ENCODE peak calls at places on chromosomes 6 and 20, in six cellular contexts. U is heart left ventricle, T is A549, A is SK-N-SH, I is H1, X is IMR-90. Q is an unnamed sample. For H3K9me3, the result is how much of the 10 kb centered on the place peaks cover.

GRCh38 chr6:117494283-117494682 is 11.8 kb downstream of the DCBLD1 start:
- DNase-seq in I (no peak), U (no peak), A (no peak), X (no peak), T (no peak), Q (no peak)

GRCh38 chr6:70277480-70277879 is 25.4 kb downstream of the COL9A1 start:
- DNase-seq in X (peak), U (no peak), A (no peak), I (no peak), T (no peak), Q (no peak)

GRCh38 chr6:16130932-16131387 is 2.1 kb downstream of the MYLIP start:
- DNase-seq in I (no peak), T (peak), U (no peak), X (peak), A (peak), Q (peak)

GRCh38 chr20:5140195-5140594 is 13.4 kb downstream of the CDS2 start:
- DNase-seq in A (no peak), T (no peak), U (no peak), X (peak), I (no peak), Q (no peak)

GRCh38 chr20:35972445-35972844 is 4.1 kb downstream of the CNBD2 start:
- DNase-seq in I (no peak), X (no peak), A (peak), U (no peak), T (no peak), Q (no peak)

GRCh38 chr6:41505084-41506049 is 40.8 kb upstream of the FOXP4 start:
- DNase-seq in A (peak), I (peak), X (peak), T (no peak), U (peak), Q (peak)

GRCh38 chr6:14520029-14520428 is 402.5 kb downstream of the CD83 start:
- DNase-seq in U (no peak), T (no peak), I (no peak), X (peak), A (no peak), Q (no peak)

GRCh38 chr6:101706576-101706975 is 313.1 kb downstream of the GRIK2 start:
- DNase-seq in U (no peak), A (no peak), X (no peak), T (no peak), I (no peak), Q (no peak)

GRCh38 chr6:32645047-32645703 is 8.0 kb downstream of the HLA-DQA1 start:
- DNase-seq in A (no peak), U (no peak), T (no peak), X (no peak), I (no peak), Q (no peak)

GRCh38 chr6:124964764-124965105 is 2.5 kb downstream of the RNF217 start:
- DNase-seq in A (no peak), X (no peak), T (no peak), U (no peak), I (no peak), Q (no peak)

GRCh38 chr6:14241255-14242070 is 123.9 kb downstream of the CD83 start:
- DNase-seq in X (no peak), T (no peak), I (peak), U (no peak), A (no peak), Q (no peak)

GRCh38 chr6:42104807-42105713 is 37.4 kb downstream of the C6orf132 start:
- DNase-seq in A (no peak), I (peak), X (no peak), U (no peak), T (no peak), Q (no peak)

GRCh38 chr6:57224769-57225515 is 2.8 kb upstream of the RAB23 start:
- DNase-seq in A (no peak), T (no peak), U (no peak), X (peak), I (no peak), Q (no peak)

GRCh38 chr20:59645316-59645715 is 41.0 kb downstream of the PHACTR3 start:
- DNase-seq in A (no peak), U (no peak), T (no peak), X (no peak), I (no peak), Q (no peak)
- H3K9me3 ChIP-seq in A (under half), U (under half), T (under half), X (under half), I (half or more), Q (under half)

GRCh38 chr6:167706313-167707109 is 120.2 kb upstream of the AFDN start:
- DNase-seq in U (no peak), T (no peak), I (no peak), X (no peak), A (no peak), Q (no peak)
- H3K27ac ChIP-seq in U (no peak), T (no peak), I (no peak), X (no peak), A (no peak), Q (no peak)

DNA sequence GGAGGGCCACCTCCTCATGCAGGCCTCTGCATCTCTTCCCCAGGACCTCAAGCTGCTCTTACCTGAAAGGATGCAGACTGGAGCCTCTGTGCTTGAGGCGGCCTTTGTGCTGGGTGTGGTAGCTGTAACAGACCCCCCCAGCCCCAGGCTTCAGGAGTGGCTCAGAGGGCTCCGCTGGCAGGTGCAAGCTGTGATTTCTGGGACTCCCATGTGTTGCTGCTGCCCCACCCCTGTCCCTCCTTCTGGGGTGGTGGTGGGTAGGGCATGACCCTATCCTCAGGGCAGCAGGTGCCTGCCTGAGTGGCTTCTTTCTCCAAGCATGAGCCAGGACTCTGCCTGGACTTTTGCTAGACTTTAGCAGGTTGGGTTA is 121.2 kb downstream of the SULF2 start:
- DNase-seq in A (no peak), U (no peak), I (no peak), X (no peak), T (no peak), Q (no peak)
- TF ChIP-seq CTCF in A (no peak), U (no peak), I (no peak), X (no peak), T (no peak), Q (no peak)

GRCh38 chr20:59446361-59446760 is 145.9 kb downstream of the EDN3 start:
- DNase-seq in T (no peak), U (no peak), X (no peak), I (no peak), A (no peak), Q (no peak)
- H3K9me3 ChIP-seq in T (under half), U (under half), X (under half), I (under half), A (under half), Q (under half)

GRCh38 chr20:46286380-46286779 is 21.9 kb downstream of the CDH22 start:
- DNase-seq in A (no peak), U (no peak), T (no peak), X (no peak), I (no peak), Q (no peak)

GRCh38 chr20:46286977-46287376 is 21.3 kb downstream of the CDH22 start:
- DNase-seq in U (no peak), A (no peak), I (no peak), X (no peak), T (no peak), Q (no peak)

GRCh38 chr20:46285740-46286139 is 22.6 kb downstream of the CDH22 start:
- DNase-seq in T (no peak), X (no peak), I (no peak), A (no peak), U (no peak), Q (no peak)

GRCh38 chr20:46293084-46293483 is 15.2 kb downstream of the CDH22 start:
- DNase-seq in A (no peak), U (no peak), I (no peak), X (peak), T (peak), Q (no peak)

GRCh38 chr20:46289416-46289815 is 18.9 kb downstream of the CDH22 start:
- DNase-seq in U (no peak), A (no peak), I (no peak), X (no peak), T (no peak), Q (no peak)
- H3K27ac ChIP-seq in U (no peak), A (no peak), I (no peak), X (no peak), T (no peak), Q (no peak)